ENCODE peak calls at places on chromosomes 6 and 20, in ten cellular contexts. B, Y, X, L, I, N, Z, O, P and D are unnamed samples. For H3K36me3, the result is how much of the 10 kb centered on the place peaks cover.

GRCh38 chr20:54950285-54950684 is 474.9 kb downstream of the DOK5 start:
- DNase-seq in B (no peak), Y (no peak), X (no peak), L (no peak), I (no peak), N (no peak), Z (no peak), O (no peak), P (no peak), D (no peak)

GRCh38 chr6:152635949-152636674 is 1.1 kb downstream of the SYNE1 start:
- DNase-seq in B (peak), Y (peak), X (peak), L (peak), I (no peak), N (no peak), Z (no peak), O (peak), P (peak), D (no peak)

GRCh38 chr6:37791156-37791919 is 28.2 kb upstream of the ZFAND3 start:
- DNase-seq in B (peak), Y (peak), X (peak), L (peak), I (peak), N (peak), Z (peak), O (peak), P (peak), D (peak)

GRCh38 chr20:36094497-36094896 is 60.0 kb upstream of the EPB41L1 start:
- DNase-seq in B (no peak), Y (peak), X (no peak), L (no peak), I (no peak), N (no peak), Z (no peak), O (no peak), P (no peak), D (no peak)

GRCh38 chr6:164741938-164742451 is 567.4 kb downstream of the C6orf118 start:
- DNase-seq in B (no peak), Y (no peak), X (no peak), L (no peak), I (no peak), N (no peak), Z (no peak), O (no peak), P (no peak), D (no peak)

GRCh38 chr20:17202668-17203067 is 24.2 kb upstream of the PCSK2 start:
- DNase-seq in B (no peak), Y (no peak), X (no peak), L (no peak), I (no peak), N (no peak), Z (no peak), O (peak), P (no peak), D (no peak)

GRCh38 chr6:167151648-167152047 is 6.1 kb downstream of the GPR31 start:
- DNase-seq in B (no peak), Y (no peak), X (no peak), L (no peak), I (no peak), N (no peak), Z (no peak), O (no peak), P (no peak), D (no peak)

GRCh38 chr6:116369540-116370327 is 1.0 kb upstream of the DSE start:
- DNase-seq in B (no peak), Y (no peak), X (no peak), L (no peak), I (no peak), N (no peak), Z (no peak), O (no peak), P (no peak), D (no peak)

GRCh38 chr6:127367023-127367375 is 23.6 kb upstream of the ECHDC1 start:
- DNase-seq in B (no peak), Y (no peak), X (no peak), L (no peak), I (no peak), N (no peak), Z (no peak), O (no peak), P (no peak), D (no peak)
- TF ChIP-seq CTCF in B (no peak), Y (no peak), X (no peak), L (no peak), I (no peak), N (no peak), Z (no peak), O (no peak), P (no peak), D (no peak)

DNA sequence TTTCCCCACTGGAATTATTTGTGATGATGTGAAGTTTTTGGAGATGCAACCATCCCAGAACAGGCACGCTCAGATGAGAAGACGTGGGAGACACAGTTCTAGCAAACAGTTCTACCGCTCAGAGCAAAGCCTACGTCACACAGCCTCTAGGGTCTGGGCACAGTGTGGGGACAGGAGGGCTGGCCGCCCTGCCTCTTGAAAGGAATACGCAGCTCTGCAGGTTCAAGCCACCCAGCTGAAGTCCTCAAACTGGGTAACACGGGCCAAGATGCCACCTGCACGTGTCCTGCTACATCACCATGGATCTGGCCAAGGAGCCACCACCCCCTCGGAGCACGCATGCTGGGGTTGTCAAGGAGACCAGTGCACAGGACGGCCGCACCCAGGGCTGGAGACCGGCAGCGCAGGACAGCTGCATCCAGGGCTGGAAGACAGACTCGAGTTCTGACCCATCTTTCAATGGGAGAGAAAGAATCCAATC is 75.0 kb downstream of the NOL4L start:
- DNase-seq in B (no peak), Y (no peak), X (no peak), L (no peak), I (no peak), N (no peak), Z (no peak), O (no peak), P (no peak), D (no peak)
- H3K4me3 ChIP-seq in B (no peak), Y (no peak), X (no peak), L (no peak), I (no peak), N (no peak), Z (no peak), O (no peak), P (no peak), D (no peak)

GRCh38 chr6:83155794-83156193 is 37.3 kb downstream of the PGM3 start:
- DNase-seq in B (no peak), Y (no peak), X (no peak), L (no peak), I (no peak), N (no peak), Z (no peak), O (no peak), P (no peak), D (no peak)

DNA sequence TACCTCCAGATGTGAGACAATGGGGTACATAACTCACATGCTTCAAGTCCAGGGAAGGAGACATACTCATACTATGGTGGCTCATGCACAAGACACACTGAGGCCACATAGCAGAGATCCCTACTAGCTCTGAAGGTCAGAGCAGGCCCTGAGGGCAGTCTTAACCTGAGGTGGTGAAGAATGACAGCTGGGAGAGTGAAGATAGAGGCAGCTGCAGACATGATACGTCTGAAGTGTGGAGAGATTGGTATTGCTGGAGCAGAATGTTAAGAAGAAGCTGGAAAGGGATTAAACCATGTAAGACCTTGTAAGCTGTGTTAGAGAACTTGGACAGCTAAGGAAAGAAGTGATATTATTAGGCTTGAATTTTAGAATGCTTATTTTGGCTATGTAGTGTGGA is 32.9 kb downstream of the PGM3 start:
- DNase-seq in B (no peak), Y (no peak), X (no peak), L (no peak), I (no peak), N (no peak), Z (no peak), O (no peak), P (no peak), D (no peak)
- H3K36me3 ChIP-seq in B (under half), Y (half or more), X (under half), L (half or more), I (half or more), N (under half), Z (under half), O (under half), P (under half), D (under half)

GRCh38 chr6:18680842-18681241 is 293.7 kb downstream of the RNF144B start:
- DNase-seq in B (no peak), Y (no peak), X (no peak), L (no peak), I (no peak), N (no peak), Z (no peak), O (no peak), P (no peak), D (no peak)
- TF ChIP-seq CTCF in B (no peak), Y (no peak), X (no peak), L (no peak), I (no peak), N (no peak), Z (no peak), O (peak), P (no peak), D (peak)

GRCh38 chr6:34358389-34358906 is 34.0 kb downstream of the NUDT3 start:
- DNase-seq in B (peak), Y (no peak), X (peak), L (no peak), I (peak), N (no peak), Z (no peak), O (peak), P (no peak), D (no peak)

GRCh38 chr6:34359438-34360158 is 32.9 kb downstream of the NUDT3 start:
- DNase-seq in B (no peak), Y (no peak), X (no peak), L (no peak), I (no peak), N (no peak), Z (no peak), O (no peak), P (no peak), D (no peak)

GRCh38 chr6:34362176-34362575 is 30.3 kb downstream of the NUDT3 start:
- DNase-seq in B (no peak), Y (no peak), X (no peak), L (no peak), I (no peak), N (no peak), Z (no peak), O (no peak), P (no peak), D (no peak)

GRCh38 chr6:34362909-34363713 is 29.4 kb downstream of the NUDT3 start:
- DNase-seq in B (no peak), Y (no peak), X (no peak), L (no peak), I (no peak), N (no peak), Z (no peak), O (no peak), P (no peak), D (no peak)

GRCh38 chr6:34360556-34360955 is 31.9 kb downstream of the NUDT3 start:
- DNase-seq in B (no peak), Y (no peak), X (no peak), L (no peak), I (no peak), N (no peak), Z (peak), O (no peak), P (no peak), D (no peak)
- H3K4me3 ChIP-seq in B (no peak), Y (no peak), X (no peak), L (no peak), I (no peak), N (no peak), Z (no peak), O (no peak), P (no peak), D (no peak)

GRCh38 chr20:3858689-3859088 is 12.1 kb downstream of the MAVS start:
- DNase-seq in B (no peak), Y (no peak), X (no peak), L (no peak), I (no peak), N (no peak), Z (no peak), O (no peak), P (no peak), D (no peak)
- H3K36me3 ChIP-seq in B (half or more), Y (half or more), X (under half), L (half or more), I (half or more), N (under half), Z (under half), O (half or more), P (under half), D (under half)